ENCODE peak calls at places on chromosomes 5 and 9, in nine cellular contexts. One of them, this sample, is unnamed.
A peak's percentile ranks its signal among the peaks of the same experiment; 100 is the strongest.

GRCh38 chr9:94872921-94873511 is 146.5 kb downstream of the AOPEP start:
- DNase-seq in dorsolateral prefrontal cortex: no peak
- DNase-seq in testis: no peak
- DNase-seq in HCT116: no peak
- DNase-seq in sigmoid colon: no peak
- DNase-seq in suprapubic skin: no peak
- DNase-seq in psoas muscle: no peak
- DNase-seq in heart left ventricle: no peak
- DNase-seq in GM23248: peak; percentile 54
- DNase-seq in this sample: no peak

GRCh38 chr5:74595143-74595915 is 45.2 kb downstream of the ENC1 start:
- DNase-seq in testis: peak; percentile 58
- DNase-seq in psoas muscle: no peak
- DNase-seq in HCT116: peak; percentile 15
- DNase-seq in GM23248: peak; percentile 6
- DNase-seq in dorsolateral prefrontal cortex: no peak
- DNase-seq in heart left ventricle: no peak
- DNase-seq in suprapubic skin: no peak
- DNase-seq in sigmoid colon: no peak
- DNase-seq in this sample: peak; percentile 30

GRCh38 chr9:85425153-85425611 is 316.6 kb downstream of the AGTPBP1 start:
- DNase-seq in suprapubic skin: no peak
- DNase-seq in heart left ventricle: no peak
- DNase-seq in dorsolateral prefrontal cortex: peak; percentile 63
- DNase-seq in sigmoid colon: no peak
- DNase-seq in psoas muscle: peak; percentile 61
- DNase-seq in testis: peak; percentile 89
- DNase-seq in GM23248: peak; percentile 67
- DNase-seq in HCT116: peak; percentile 69
- DNase-seq in this sample: no peak

GRCh38 chr9:5110867-5111681 is 74.4 kb downstream of the INSL6 start:
- DNase-seq in dorsolateral prefrontal cortex: no peak
- DNase-seq in HCT116: no peak
- DNase-seq in heart left ventricle: no peak
- DNase-seq in sigmoid colon: peak; percentile 62
- DNase-seq in GM23248: no peak
- DNase-seq in suprapubic skin: peak; percentile 76
- DNase-seq in psoas muscle: peak; percentile 47
- DNase-seq in testis: no peak
- DNase-seq in this sample: no peak

GRCh38 chr5:168653611-168654010 is 74.4 kb upstream of the PANK3 start:
- DNase-seq in dorsolateral prefrontal cortex: no peak
- DNase-seq in sigmoid colon: no peak
- DNase-seq in psoas muscle: no peak
- DNase-seq in HCT116: no peak
- DNase-seq in suprapubic skin: no peak
- DNase-seq in heart left ventricle: no peak
- DNase-seq in testis: no peak
- DNase-seq in GM23248: no peak
- DNase-seq in this sample: no peak

GRCh38 chr9:37999501-38000189 is 69.4 kb downstream of the SHB start:
- DNase-seq in psoas muscle: no peak
- DNase-seq in suprapubic skin: no peak
- DNase-seq in sigmoid colon: no peak
- DNase-seq in testis: no peak
- DNase-seq in heart left ventricle: no peak
- DNase-seq in GM23248: peak; percentile 67
- DNase-seq in dorsolateral prefrontal cortex: peak; percentile 76
- DNase-seq in HCT116: no peak
- DNase-seq in this sample: no peak

GRCh38 chr9:687034-687785 is 154.3 kb upstream of the DMRT1 start:
- DNase-seq in dorsolateral prefrontal cortex: no peak
- DNase-seq in psoas muscle: no peak
- DNase-seq in heart left ventricle: no peak
- DNase-seq in GM23248: peak; percentile 11
- DNase-seq in suprapubic skin: no peak
- DNase-seq in HCT116: no peak
- DNase-seq in testis: no peak
- DNase-seq in sigmoid colon: no peak
- DNase-seq in this sample: no peak

GRCh38 chr9:30774326-30774725 is 1610.1 kb upstream of the ACO1 start:
- DNase-seq in GM23248: no peak
- DNase-seq in testis: peak; percentile 22
- DNase-seq in HCT116: no peak
- DNase-seq in dorsolateral prefrontal cortex: no peak
- DNase-seq in psoas muscle: peak; percentile 21
- DNase-seq in suprapubic skin: no peak
- DNase-seq in heart left ventricle: peak; percentile 20
- DNase-seq in sigmoid colon: no peak
- DNase-seq in this sample: no peak

GRCh38 chr5:8340739-8341344 is 471.9 kb downstream of the MTRR start:
- DNase-seq in HCT116: no peak
- DNase-seq in dorsolateral prefrontal cortex: no peak
- DNase-seq in GM23248: peak; percentile 54
- DNase-seq in suprapubic skin: no peak
- DNase-seq in heart left ventricle: no peak
- DNase-seq in testis: no peak
- DNase-seq in sigmoid colon: no peak
- DNase-seq in psoas muscle: no peak
- DNase-seq in this sample: no peak

GRCh38 chr5:181160144-181160754 is 12.9 kb downstream of the OR2V2 start:
- DNase-seq in sigmoid colon: peak; percentile 83
- DNase-seq in heart left ventricle: no peak
- DNase-seq in dorsolateral prefrontal cortex: peak; percentile 69
- DNase-seq in psoas muscle: peak; percentile 81
- DNase-seq in testis: peak; percentile 24
- DNase-seq in suprapubic skin: peak; percentile 81
- DNase-seq in HCT116: no peak
- DNase-seq in GM23248: peak; percentile 86
- DNase-seq in this sample: no peak

GRCh38 chr5:180343110-180343845 is 9.9 kb downstream of the GFPT2 start:
- DNase-seq in GM23248: peak; percentile 90
- DNase-seq in testis: no peak
- DNase-seq in psoas muscle: no peak
- DNase-seq in sigmoid colon: peak; percentile 65
- DNase-seq in HCT116: no peak
- DNase-seq in suprapubic skin: no peak
- DNase-seq in heart left ventricle: no peak
- DNase-seq in dorsolateral prefrontal cortex: peak; percentile 49
- DNase-seq in this sample: no peak

GRCh38 chr9:17291766-17292165 is 156.9 kb downstream of the CNTLN start:
- DNase-seq in sigmoid colon: no peak
- DNase-seq in heart left ventricle: no peak
- DNase-seq in GM23248: peak; percentile 2
- DNase-seq in psoas muscle: no peak
- DNase-seq in suprapubic skin: no peak
- DNase-seq in HCT116: no peak
- DNase-seq in testis: no peak
- DNase-seq in dorsolateral prefrontal cortex: no peak
- DNase-seq in this sample: no peak

GRCh38 chr5:140358738-140359310 is 1.2 kb upstream of the SLC4A9 start:
- DNase-seq in sigmoid colon: no peak
- DNase-seq in HCT116: no peak
- DNase-seq in psoas muscle: no peak
- DNase-seq in GM23248: peak; percentile 72
- DNase-seq in testis: no peak
- DNase-seq in dorsolateral prefrontal cortex: no peak
- DNase-seq in suprapubic skin: no peak
- DNase-seq in heart left ventricle: no peak
- DNase-seq in this sample: no peak

GRCh38 chr9:89606049-89606481 is 1.3 kb downstream of the GADD45G start:
- DNase-seq in suprapubic skin: peak; percentile 90
- DNase-seq in HCT116: no peak
- DNase-seq in heart left ventricle: peak; percentile 91
- DNase-seq in GM23248: peak; percentile 93
- DNase-seq in testis: peak; percentile 57
- DNase-seq in psoas muscle: peak; percentile 87
- DNase-seq in dorsolateral prefrontal cortex: peak; percentile 56
- DNase-seq in sigmoid colon: peak; percentile 91
- DNase-seq in this sample: peak; percentile 11

GRCh38 chr5:150428978-150429377 is 16.3 kb upstream of the CD74 start:
- DNase-seq in GM23248: no peak
- DNase-seq in heart left ventricle: no peak
- DNase-seq in sigmoid colon: no peak
- DNase-seq in HCT116: no peak
- DNase-seq in dorsolateral prefrontal cortex: no peak
- DNase-seq in suprapubic skin: no peak
- DNase-seq in psoas muscle: no peak
- DNase-seq in testis: no peak
- DNase-seq in this sample: no peak

GRCh38 chr5:151223447-151224264 is at the start of gene CCDC69:
- DNase-seq in sigmoid colon: peak; percentile 91
- DNase-seq in GM23248: peak; percentile 79
- DNase-seq in heart left ventricle: peak; percentile 90
- DNase-seq in suprapubic skin: no peak
- DNase-seq in dorsolateral prefrontal cortex: peak; percentile 67
- DNase-seq in testis: peak; percentile 91
- DNase-seq in psoas muscle: peak; percentile 89
- DNase-seq in HCT116: peak; percentile 53
- DNase-seq in this sample: no peak

DNA sequence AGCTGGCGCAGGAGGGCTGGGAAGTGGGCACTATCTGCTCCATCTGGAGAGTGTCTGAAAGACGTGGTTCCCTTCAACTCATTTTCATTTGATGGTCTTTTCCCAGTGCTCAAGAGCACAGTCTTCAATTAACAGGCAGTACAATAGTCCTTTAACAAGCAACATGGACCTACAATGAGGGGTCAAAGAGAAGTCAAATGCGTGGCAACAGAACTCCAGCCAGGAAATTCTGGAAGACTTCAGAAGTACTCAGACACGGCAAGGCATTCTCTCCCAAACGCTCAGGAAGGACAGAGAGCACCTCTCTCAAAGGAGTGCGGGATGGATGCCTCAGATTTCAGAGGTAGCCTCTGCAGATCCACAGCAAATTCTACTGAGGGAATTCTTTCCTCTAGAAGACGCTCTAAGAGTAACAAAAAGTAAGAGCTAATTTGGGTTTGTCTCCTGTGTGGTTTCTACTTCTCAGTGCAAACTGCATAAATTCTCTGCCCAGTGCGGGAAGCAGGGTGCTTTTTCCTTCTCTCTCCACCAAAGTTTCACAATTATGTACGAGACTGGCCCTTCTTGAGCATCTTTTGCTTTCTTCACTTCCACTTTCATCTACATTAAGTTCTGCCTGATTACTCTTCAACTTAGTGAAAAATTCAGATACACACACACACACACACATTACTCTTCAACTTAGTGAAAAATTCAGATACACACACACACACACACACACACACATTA is 56.4 kb downstream of the LHFPL2 start:
- DNase-seq in suprapubic skin: no peak
- DNase-seq in GM23248: no peak
- DNase-seq in dorsolateral prefrontal cortex: no peak
- DNase-seq in HCT116: no peak
- DNase-seq in heart left ventricle: no peak
- DNase-seq in testis: no peak
- DNase-seq in sigmoid colon: no peak
- DNase-seq in psoas muscle: no peak
- DNase-seq in this sample: no peak
- H3K4me3 ChIP-seq in suprapubic skin: no peak overlapping the region
- H3K4me3 ChIP-seq in GM23248: no peak overlapping the region
- H3K4me3 ChIP-seq in dorsolateral prefrontal cortex: no peak overlapping the region
- H3K4me3 ChIP-seq in HCT116: no peak overlapping the region
- H3K4me3 ChIP-seq in heart left ventricle: no peak overlapping the region
- H3K4me3 ChIP-seq in testis: no peak overlapping the region
- H3K4me3 ChIP-seq in sigmoid colon: no peak overlapping the region
- H3K4me3 ChIP-seq in psoas muscle: no peak overlapping the region
- H3K4me3 ChIP-seq in this sample: no peak overlapping the region

DNA sequence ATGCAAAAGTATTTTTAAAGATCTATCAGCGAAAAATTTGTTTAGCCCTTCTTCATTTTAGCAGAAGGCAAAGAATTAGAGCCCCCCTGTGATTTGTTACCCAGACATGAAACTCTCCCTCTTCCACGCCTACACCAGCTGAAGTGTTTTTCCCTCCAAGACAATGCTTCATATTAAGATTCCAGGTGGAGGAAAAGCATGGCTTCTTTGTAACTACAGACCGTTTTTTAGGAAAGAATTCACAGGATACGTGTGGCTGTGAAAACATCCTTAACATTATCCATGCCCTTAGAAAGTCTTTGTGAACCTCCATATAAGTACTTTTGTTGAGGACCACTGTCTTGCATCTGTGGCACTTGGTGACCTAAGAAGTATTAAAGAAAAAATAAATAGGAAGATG is 121.8 kb upstream of the MTAP start:
- DNase-seq in suprapubic skin: no peak
- DNase-seq in HCT116: no peak
- DNase-seq in sigmoid colon: no peak
- DNase-seq in psoas muscle: no peak
- DNase-seq in testis: no peak
- DNase-seq in heart left ventricle: no peak
- DNase-seq in GM23248: no peak
- DNase-seq in dorsolateral prefrontal cortex: no peak
- DNase-seq in this sample: no peak
- H3K27ac ChIP-seq in suprapubic skin: no peak overlapping the region
- H3K27ac ChIP-seq in HCT116: peak overlapping the region; percentile 99
- H3K27ac ChIP-seq in sigmoid colon: no peak overlapping the region
- H3K27ac ChIP-seq in psoas muscle: no peak overlapping the region
- H3K27ac ChIP-seq in testis: no peak overlapping the region
- H3K27ac ChIP-seq in heart left ventricle: no peak overlapping the region
- H3K27ac ChIP-seq in GM23248: peak overlapping the region; percentile 73
- H3K27ac ChIP-seq in dorsolateral prefrontal cortex: no peak overlapping the region
- H3K27ac ChIP-seq in this sample: no peak overlapping the region

GRCh38 chr5:138610468-138611294 is 35.5 kb upstream of the HSPA9 start:
- DNase-seq in dorsolateral prefrontal cortex: peak; percentile 52
- DNase-seq in suprapubic skin: peak; percentile 64
- DNase-seq in psoas muscle: peak; percentile 52
- DNase-seq in testis: no peak
- DNase-seq in HCT116: no peak
- DNase-seq in sigmoid colon: peak; percentile 65
- DNase-seq in heart left ventricle: no peak
- DNase-seq in GM23248: peak; percentile 16
- DNase-seq in this sample: no peak
- H3K4me3 ChIP-seq in dorsolateral prefrontal cortex: peak overlapping the region; percentile 53
- H3K4me3 ChIP-seq in suprapubic skin: peak overlapping the region; percentile 37
- H3K4me3 ChIP-seq in psoas muscle: peak overlapping the region; percentile 44
- H3K4me3 ChIP-seq in testis: no peak overlapping the region
- H3K4me3 ChIP-seq in HCT116: no peak overlapping the region
- H3K4me3 ChIP-seq in sigmoid colon: peak overlapping the region; percentile 29
- H3K4me3 ChIP-seq in heart left ventricle: peak overlapping the region; percentile 52
- H3K4me3 ChIP-seq in GM23248: peak overlapping the region; percentile 54
- H3K4me3 ChIP-seq in this sample: peak overlapping the region; percentile 43

DNA sequence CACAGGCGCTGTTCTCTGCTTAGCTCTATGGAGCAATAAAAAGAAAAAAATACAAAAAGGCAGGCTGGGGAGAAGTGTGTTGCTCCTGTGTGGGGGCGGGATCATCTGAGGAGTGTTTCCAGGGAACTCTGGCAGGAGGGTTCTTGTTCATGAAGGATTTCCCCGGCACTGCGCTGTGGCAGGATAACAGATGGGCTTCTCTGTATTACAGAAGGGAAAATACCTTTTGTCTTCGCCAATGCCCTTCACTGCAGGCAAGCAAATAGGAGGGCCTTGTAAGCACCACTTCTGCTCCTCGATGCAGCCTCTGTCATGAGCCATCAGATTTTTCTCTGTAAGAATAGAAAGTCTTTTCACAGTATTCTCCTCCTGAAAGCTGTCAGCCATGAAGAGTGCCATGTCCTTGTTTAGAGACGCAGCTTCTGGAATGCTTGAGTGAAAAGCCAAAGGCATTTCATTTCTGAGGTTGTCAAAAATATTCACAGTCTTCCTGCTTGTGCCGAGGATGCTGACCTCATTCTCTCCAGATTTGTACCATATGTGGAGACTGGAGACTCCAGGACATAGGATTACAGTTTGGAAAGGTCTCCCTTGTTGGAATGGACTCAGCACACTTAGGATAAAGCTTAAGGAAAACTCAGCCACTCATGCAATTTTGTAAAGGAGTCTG is 294.0 kb downstream of the YTHDC2 start:
- DNase-seq in dorsolateral prefrontal cortex: peak; percentile 41
- DNase-seq in sigmoid colon: peak; percentile 69
- DNase-seq in suprapubic skin: no peak
- DNase-seq in heart left ventricle: no peak
- DNase-seq in GM23248: peak; percentile 56
- DNase-seq in HCT116: no peak
- DNase-seq in psoas muscle: no peak
- DNase-seq in testis: peak; percentile 18
- DNase-seq in this sample: no peak
- H3K27ac ChIP-seq in dorsolateral prefrontal cortex: no peak overlapping the region
- H3K27ac ChIP-seq in sigmoid colon: peak overlapping the region; percentile 73
- H3K27ac ChIP-seq in suprapubic skin: no peak overlapping the region
- H3K27ac ChIP-seq in heart left ventricle: no peak overlapping the region
- H3K27ac ChIP-seq in GM23248: peak overlapping the region; percentile 41
- H3K27ac ChIP-seq in HCT116: no peak overlapping the region
- H3K27ac ChIP-seq in psoas muscle: no peak overlapping the region
- H3K27ac ChIP-seq in testis: no peak overlapping the region
- H3K27ac ChIP-seq in this sample: no peak overlapping the region